ENCODE peak calls at places on chromosomes 1 and 21, in six cellular contexts. M, F, L, U, B and T are unnamed samples.

GRCh38 chr1:47696911-47697441 is 259.1 kb downstream of the FOXD2 start:
- DNase-seq in M (no peak), F (no peak), L (no peak), U (no peak), B (no peak), T (peak; percentile 74)

GRCh38 chr1:156477526-156478249 is 22.9 kb downstream of the MEF2D start:
- DNase-seq in M (no peak), F (no peak), L (no peak), U (no peak), B (no peak), T (no peak)

GRCh38 chr1:110673805-110674336 is 869 bp downstream of the KCNA3 start:
- DNase-seq in M (no peak), F (no peak), L (no peak), U (peak; percentile 6), B (no peak), T (no peak)

GRCh38 chr1:25927541-25928265 is 21.5 kb upstream of the STMN1 start:
- DNase-seq in M (no peak), F (no peak), L (no peak), U (peak; percentile 74), B (no peak), T (no peak)

GRCh38 chr1:159091547-159092397 is 15.2 kb upstream of the AIM2 start:
- DNase-seq in M (no peak), F (no peak), L (no peak), U (no peak), B (no peak), T (no peak)

GRCh38 chr1:209839875-209840491 is 12.2 kb downstream of the UTP25 start:
- DNase-seq in M (peak; percentile 87), F (no peak), L (no peak), U (no peak), B (no peak), T (peak; percentile 45)

GRCh38 chr21:37759777-37760176 is 156.5 kb downstream of the KCNJ6 start:
- DNase-seq in M (no peak), F (no peak), L (no peak), U (no peak), B (no peak), T (no peak)

GRCh38 chr1:212291505-212292134 is 6.4 kb downstream of the PPP2R5A start:
- DNase-seq in M (peak; percentile 66), F (no peak), L (peak; percentile 37), U (peak; percentile 71), B (no peak), T (peak; percentile 50)

GRCh38 chr1:190479537-190479936 is 1.9 kb upstream of the BRINP3 start:
- DNase-seq in M (no peak), F (no peak), L (no peak), U (no peak), B (no peak), T (no peak)

GRCh38 chr1:201648066-201648910 is 109.4 kb downstream of the NAV1 start:
- DNase-seq in M (peak; percentile 64), F (no peak), L (peak; percentile 76), U (peak; percentile 87), B (no peak), T (no peak)

GRCh38 chr21:39788383-39788782 is 43.4 kb downstream of the IGSF5 start:
- DNase-seq in M (peak; percentile 67), F (no peak), L (peak; percentile 34), U (peak; percentile 75), B (peak; percentile 34), T (peak; percentile 71)

GRCh38 chr1:192756314-192756713 is 52.5 kb upstream of the RGS2 start:
- DNase-seq in M (no peak), F (no peak), L (no peak), U (no peak), B (no peak), T (no peak)

GRCh38 chr21:43355925-43356289 is 71.0 kb downstream of the SIK1 start:
- DNase-seq in M (no peak), F (no peak), L (no peak), U (no peak), B (no peak), T (peak; percentile 80)

GRCh38 chr21:37368536-37369279 is 2.1 kb downstream of the DYRK1A start:
- DNase-seq in M (no peak), F (no peak), L (no peak), U (no peak), B (no peak), T (no peak)

GRCh38 chr1:230982698-230983097 is 3.8 kb downstream of the ARV1 start:
- DNase-seq in M (no peak), F (no peak), L (no peak), U (no peak), B (no peak), T (no peak)

GRCh38 chr1:155000475-155000724 is 2.2 kb upstream of the ZBTB7B start:
- DNase-seq in M (peak; percentile 55), F (no peak), L (no peak), U (no peak), B (no peak), T (no peak)

GRCh38 chr21:28783641-28784185 is 209.0 kb downstream of the LTN1 start:
- DNase-seq in M (no peak), F (no peak), L (no peak), U (no peak), B (no peak), T (no peak)

GRCh38 chr21:39033878-39034589 is 149.2 kb downstream of the PSMG1 start:
- DNase-seq in M (no peak), F (no peak), L (no peak), U (no peak), B (no peak), T (peak; percentile 98)

GRCh38 chr1:76021816-76022215 is 52.7 kb upstream of the ST6GALNAC3 start:
- DNase-seq in M (no peak), F (no peak), L (no peak), U (no peak), B (no peak), T (no peak)

GRCh38 chr21:37936010-37936785 is 19.9 kb upstream of the KCNJ6 start:
- DNase-seq in M (no peak), F (no peak), L (no peak), U (no peak), B (no peak), T (no peak)

GRCh38 chr1:27634166-27634981 is 611 bp downstream of the FGR start:
- DNase-seq in M (no peak), F (no peak), L (peak; percentile 68), U (peak; percentile 58), B (no peak), T (no peak)

GRCh38 chr1:7561331-7561921 is 209.7 kb upstream of the VAMP3 start:
- DNase-seq in M (no peak), F (no peak), L (peak; percentile 67), U (peak; percentile 69), B (peak; percentile 58), T (no peak)

GRCh38 chr1:21673277-21673780 is 4.2 kb upstream of the RAP1GAP start:
- DNase-seq in M (no peak), F (no peak), L (no peak), U (no peak), B (no peak), T (no peak)

GRCh38 chr1:178037510-178038253 is 56.2 kb upstream of the RASAL2 start:
- DNase-seq in M (peak; percentile 88), F (no peak), L (peak; percentile 58), U (peak; percentile 91), B (peak; percentile 54), T (peak; percentile 67)

GRCh38 chr1:9730096-9730901 is 78.8 kb downstream of the PIK3CD start:
- DNase-seq in M (no peak), F (no peak), L (no peak), U (no peak), B (no peak), T (no peak)

GRCh38 chr1:68276448-68276847 is 44.1 kb upstream of the WLS start:
- DNase-seq in M (no peak), F (no peak), L (no peak), U (no peak), B (peak; percentile 82), T (no peak)

GRCh38 chr1:156282143-156282478 is 514 bp downstream of the SMG5 start:
- DNase-seq in M (no peak), F (no peak), L (no peak), U (no peak), B (no peak), T (no peak)

GRCh38 chr1:81374481-81374880 is 426.3 kb upstream of the ADGRL2 start:
- DNase-seq in M (no peak), F (no peak), L (no peak), U (no peak), B (no peak), T (no peak)

GRCh38 chr1:94658221-94658620 is 116.7 kb upstream of the F3 start:
- DNase-seq in M (no peak), F (no peak), L (no peak), U (no peak), B (no peak), T (peak; percentile 19)

DNA sequence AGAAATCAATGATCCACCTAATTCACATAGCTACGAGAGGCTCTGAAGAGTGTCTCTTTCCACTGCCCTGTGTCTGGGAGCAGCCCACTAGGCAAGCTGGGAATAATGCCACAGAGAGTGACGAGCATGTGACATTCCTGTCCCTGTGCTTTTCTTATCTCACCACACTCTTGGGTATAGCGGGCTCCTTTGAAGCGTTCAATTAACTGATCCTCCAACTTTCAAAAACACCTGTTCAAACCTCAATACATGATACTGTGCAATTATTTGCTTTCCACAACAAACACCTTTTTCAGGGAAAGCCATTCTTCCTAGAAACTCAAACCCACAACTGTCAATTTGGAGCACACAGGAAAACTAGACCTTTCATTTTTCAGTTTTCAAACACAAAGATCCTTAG is 43.4 kb downstream of the PLPP3 start:
- DNase-seq in M (no peak), F (no peak), L (no peak), U (no peak), B (no peak), T (peak; percentile 71)
- TF ChIP-seq CHD2 in M (no peak), F (no peak), L (no peak), U (no peak), B (no peak), T (no peak)

GRCh38 chr1:48939828-48940227 is 163.1 kb upstream of the BEND5 start:
- DNase-seq in M (no peak), F (no peak), L (no peak), U (no peak), B (no peak), T (no peak)
- TF ChIP-seq CHD2 in M (no peak), F (no peak), L (no peak), U (no peak), B (no peak), T (no peak)

DNA sequence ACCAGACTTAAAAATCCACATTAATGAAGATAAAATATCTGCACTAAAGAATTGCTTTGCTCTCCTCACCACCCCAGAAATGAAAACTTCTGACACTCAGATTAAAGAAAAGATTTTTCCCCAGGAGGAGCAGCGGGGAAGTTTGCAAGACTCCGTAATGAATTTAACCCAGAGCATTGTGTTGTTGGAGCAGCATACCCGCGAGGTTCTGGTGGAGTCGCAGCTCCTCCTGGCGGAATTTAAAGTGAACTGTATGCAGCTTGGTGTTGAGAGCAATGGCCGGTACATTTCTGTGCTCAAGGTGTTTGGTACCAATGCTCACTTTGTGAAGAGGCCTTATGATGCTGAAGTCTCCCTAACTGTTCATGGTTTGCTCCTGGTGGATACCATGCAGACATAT is 46.4 kb downstream of the VPS13D start:
- DNase-seq in M (peak; percentile 38), F (no peak), L (peak; percentile 38), U (peak; percentile 7), B (peak; percentile 39), T (peak; percentile 32)
- TF ChIP-seq CHD2 in M (no peak), F (no peak), L (no peak), U (no peak), B (no peak), T (no peak)

DNA sequence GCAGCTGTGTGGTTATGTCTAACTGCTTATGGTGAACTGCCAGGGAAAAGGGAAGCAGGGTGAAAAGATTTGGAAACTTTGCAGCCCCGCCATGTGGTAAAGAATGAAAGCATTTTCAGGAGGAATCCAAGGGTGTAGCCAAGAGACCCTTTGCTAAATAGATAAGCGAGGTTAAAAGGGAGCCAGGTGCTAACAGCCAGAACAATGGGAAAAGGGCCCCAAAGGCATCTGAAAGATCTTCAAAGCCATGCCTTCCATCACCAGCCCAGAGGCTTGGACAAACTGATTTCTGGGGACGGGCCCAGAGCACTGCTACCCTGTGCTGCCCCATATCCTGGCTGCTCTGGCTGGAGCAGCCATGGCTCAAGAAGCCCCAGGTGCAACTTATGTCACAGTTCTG is 200.1 kb downstream of the PTPRU start:
- DNase-seq in M (no peak), F (no peak), L (no peak), U (no peak), B (no peak), T (no peak)
- TF ChIP-seq CHD2 in M (no peak), F (no peak), L (no peak), U (no peak), B (no peak), T (no peak)